ENCODE peak calls at places on chromosomes 7 and 10, in four cellular contexts. M is iPS-NIHi11, A is fibroblast of villous mesenchyme, Z is lower leg skin. V is an unnamed sample.

GRCh38 chr10:47278152-47278473 is 21.9 kb upstream of the GDF10 start:
- DNase-seq in M (no peak), A (no peak), Z (no peak), V (no peak)

GRCh38 chr10:63515002-63515763 is 6.0 kb upstream of the REEP3 start:
- DNase-seq in M (peak; percentile 60), A (peak; percentile 78), Z (no peak), V (no peak)

GRCh38 chr7:83259064-83259463 is 96.4 kb upstream of the PCLO start:
- DNase-seq in M (no peak), A (no peak), Z (no peak), V (no peak)

GRCh38 chr7:41891967-41892755 is 189.3 kb upstream of the INHBA start:
- DNase-seq in M (peak; percentile 56), A (no peak), Z (no peak), V (no peak)

GRCh38 chr7:23072043-23072442 is 33.5 kb upstream of the KLHL7 start:
- DNase-seq in M (no peak), A (peak; percentile 22), Z (no peak), V (no peak)

GRCh38 chr10:130301026-130301892 is 165.1 kb downstream of the GLRX3 start:
- DNase-seq in M (peak; percentile 15), A (peak; percentile 61), Z (no peak), V (no peak)

GRCh38 chr10:89921422-89921821 is 220.0 kb downstream of the KIF20B start:
- DNase-seq in M (no peak), A (no peak), Z (no peak), V (no peak)

GRCh38 chr7:118041336-118041878 is 142.6 kb upstream of the LSM8 start:
- DNase-seq in M (no peak), A (no peak), Z (no peak), V (no peak)

GRCh38 chr10:22029450-22030236 is 26.1 kb upstream of the DNAJC1 start:
- DNase-seq in M (no peak), A (peak; percentile 67), Z (no peak), V (no peak)

GRCh38 chr10:43255644-43256431 is 11.0 kb downstream of the RASGEF1A start:
- DNase-seq in M (peak; percentile 85), A (no peak), Z (peak; percentile 9), V (no peak)

GRCh38 chr10:63622097-63622496 is 100.9 kb downstream of the REEP3 start:
- DNase-seq in M (no peak), A (no peak), Z (no peak), V (no peak)

GRCh38 chr7:108839091-108839490 is 269.4 kb downstream of the DNAJB9 start:
- DNase-seq in M (no peak), A (no peak), Z (no peak), V (no peak)

GRCh38 chr7:15326044-15326644 is 235.7 kb downstream of the AGMO start:
- DNase-seq in M (peak; percentile 10), A (peak; percentile 40), Z (no peak), V (no peak)

GRCh38 chr7:5424689-5425506 is 1.3 kb upstream of the TNRC18 start:
- DNase-seq in M (no peak), A (peak; percentile 51), Z (peak; percentile 45), V (no peak)

GRCh38 chr7:103573479-103574058 is 127.6 kb upstream of the SLC26A5 start:
- DNase-seq in M (peak; percentile 31), A (peak; percentile 48), Z (no peak), V (no peak)

GRCh38 chr7:73341877-73342276 is 13.9 kb downstream of the FKBP6 start:
- DNase-seq in M (peak; percentile 12), A (peak; percentile 86), Z (no peak), V (no peak)

GRCh38 chr10:76428541-76429330 is 997.3 kb downstream of the LRMDA start:
- DNase-seq in M (no peak), A (peak; percentile 90), Z (no peak), V (no peak)

GRCh38 chr7:44184221-44184873 is 4.9 kb downstream of the GCK start:
- DNase-seq in M (peak; percentile 49), A (peak; percentile 75), Z (no peak), V (no peak)

GRCh38 chr7:137871173-137871915 is 24.6 kb upstream of the DGKI start:
- DNase-seq in M (no peak), A (peak; percentile 88), Z (peak; percentile 45), V (no peak)

GRCh38 chr10:119190353-119190752 is 11.7 kb upstream of the PRDX3 start:
- DNase-seq in M (peak; percentile 26), A (peak; percentile 99), Z (no peak), V (no peak)

GRCh38 chr10:38010150-38010903 is at the start of gene ZNF33A:
- DNase-seq in M (peak; percentile 95), A (peak; percentile 88), Z (peak; percentile 86), V (peak; percentile 72)

V was measured in thoracic aorta.